ENCODE peak calls at places on chromosomes 3 and 15, in eight cellular contexts. Q, B, P, V, J, W, Z and E are unnamed samples.

GRCh38 chr3:23389089-23389488 is 186.0 kb downstream of the UBE2E2 start:
- DNase-seq in B (peak), V (no peak), Q (no peak), J (peak), W (no peak), Z (no peak), P (no peak), E (no peak)

GRCh38 chr3:976021-976420 is 116.8 kb upstream of the CNTN6 start:
- DNase-seq in Q (no peak), P (no peak), Z (no peak), V (no peak), W (no peak), J (no peak), B (no peak), E (no peak)

GRCh38 chr15:83571820-83572707 is 81.9 kb upstream of the ADAMTSL3 start:
- DNase-seq in Q (no peak), P (peak), W (no peak), J (peak), B (peak), Z (no peak), V (no peak), E (no peak)

GRCh38 chr3:15102256-15102655 is 3.3 kb upstream of the RBSN start:
- DNase-seq in J (no peak), V (no peak), Z (peak), P (no peak), W (peak), Q (no peak), B (no peak), E (no peak)

GRCh38 chr3:2454865-2455264 is 356.2 kb downstream of the CNTN4 start:
- DNase-seq in B (no peak), Q (no peak), W (no peak), Z (no peak), J (no peak), P (no peak), V (no peak), E (no peak)

GRCh38 chr3:56197991-56198390 is 270.3 kb downstream of the ERC2 start:
- DNase-seq in V (no peak), Z (no peak), W (no peak), J (no peak), B (no peak), Q (no peak), P (no peak), E (no peak)

GRCh38 chr3:144942093-144942492 is 970.5 kb downstream of the DIPK2A start:
- DNase-seq in J (no peak), B (peak), W (no peak), Q (no peak), V (no peak), P (no peak), Z (no peak), E (no peak)

GRCh38 chr15:47409601-47410000 is 307.7 kb upstream of the SEMA6D start:
- DNase-seq in Z (no peak), V (no peak), P (no peak), Q (no peak), B (no peak), W (no peak), J (no peak), E (no peak)

GRCh38 chr3:51389423-51390183 is 1.5 kb upstream of the RBM15B start:
- DNase-seq in Q (peak), B (peak), J (peak), P (no peak), Z (peak), V (peak), W (peak), E (peak)

GRCh38 chr3:9414822-9415221 is 17.4 kb downstream of the SETD5 start:
- DNase-seq in V (no peak), J (no peak), P (no peak), Z (no peak), W (no peak), B (no peak), Q (no peak), E (no peak)

GRCh38 chr3:75329713-75330112 is 334.4 kb upstream of the FRG2C start:
- DNase-seq in J (no peak), Q (no peak), Z (no peak), P (no peak), V (no peak), W (no peak), B (no peak), E (peak)

GRCh38 chr3:177525987-177526712 is 328.9 kb upstream of the TBL1XR1 start:
- DNase-seq in Q (no peak), Z (no peak), W (no peak), P (peak), V (no peak), J (no peak), B (no peak), E (no peak)

GRCh38 chr3:134430950-134431445 is 54.8 kb downstream of the ANAPC13 start:
- DNase-seq in Q (no peak), V (no peak), W (no peak), P (no peak), B (no peak), Z (no peak), J (no peak), E (no peak)

GRCh38 chr15:42110367-42110766 is 16.0 kb upstream of the PLA2G4D start:
- DNase-seq in Q (no peak), W (no peak), Z (no peak), V (no peak), J (no peak), P (no peak), B (peak), E (no peak)

GRCh38 chr15:72992733-72993321 is 59.4 kb upstream of the NEO1 start:
- DNase-seq in Q (no peak), V (no peak), J (no peak), B (no peak), W (no peak), P (no peak), Z (no peak), E (no peak)

GRCh38 chr3:70249509-70250160 is 62.8 kb downstream of the MDFIC2 start:
- DNase-seq in B (no peak), Z (no peak), W (no peak), P (no peak), J (no peak), V (no peak), Q (no peak), E (no peak)

GRCh38 chr15:65344214-65344908 is 33.4 kb downstream of the IGDCC3 start:
- DNase-seq in P (no peak), V (no peak), B (peak), J (peak), Z (no peak), W (no peak), Q (no peak), E (no peak)

GRCh38 chr3:123448503-123449091 is at the start of gene ADCY5:
- DNase-seq in B (peak), V (no peak), Z (peak), J (peak), W (peak), Q (no peak), P (no peak), E (no peak)

GRCh38 chr3:160804762-160805161 is 48.7 kb downstream of the PPM1L start:
- DNase-seq in V (no peak), B (no peak), Z (peak), P (no peak), Q (no peak), J (peak), W (peak), E (no peak)

GRCh38 chr3:171429635-171430034 is 30.6 kb downstream of the TNIK start:
- DNase-seq in W (no peak), Z (no peak), P (no peak), Q (no peak), J (peak), V (no peak), B (no peak), E (peak)

GRCh38 chr3:193816656-193817311 is 223.8 kb downstream of the OPA1 start:
- DNase-seq in Z (peak), B (no peak), W (peak), V (no peak), Q (no peak), P (no peak), J (peak), E (peak)